ENCODE peak calls at places on chromosomes 5 and 9, in nine cellular contexts. P is T47D, N is tibial artery, V is spleen, M is M059J, J is breast epithelium, D is left lung, H is frontal cortex, G is cardiac muscle cell. S is an unnamed sample.

GRCh38 chr5:28165116-28165515 is 1126.7 kb upstream of the CDH9 start:
- DNase-seq in P (no peak), N (no peak), V (no peak), M (peak; percentile 57), J (no peak), D (no peak), H (no peak), G (peak; percentile 38), S (no peak)

GRCh38 chr5:389197-389821 is 53.7 kb upstream of the EXOC3 start:
- DNase-seq in P (no peak), N (no peak), V (peak; percentile 31), M (no peak), J (peak; percentile 2), D (peak; percentile 50), H (peak; percentile 6), G (no peak), S (no peak)

GRCh38 chr5:126066795-126067321 is 356.4 kb upstream of the GRAMD2B start:
- DNase-seq in P (no peak), N (no peak), V (no peak), M (no peak), J (no peak), D (no peak), H (no peak), G (peak; percentile 35), S (no peak)

GRCh38 chr9:110106698-110107097 is 101.3 kb downstream of the C9orf152 start:
- DNase-seq in P (no peak), N (no peak), V (no peak), M (no peak), J (no peak), D (no peak), H (no peak), G (no peak), S (peak; percentile 91)

GRCh38 chr9:123043081-123043939 is 9.8 kb downstream of the GPR21 start:
- DNase-seq in P (no peak), N (no peak), V (no peak), M (no peak), J (no peak), D (no peak), H (no peak), G (no peak), S (no peak)

GRCh38 chr5:135600141-135600570 is 21.4 kb upstream of the CXCL14 start:
- DNase-seq in P (no peak), N (no peak), V (no peak), M (no peak), J (peak; percentile 6), D (no peak), H (no peak), G (no peak), S (no peak)

GRCh38 chr9:78958887-78959286 is 612.9 kb upstream of the TLE4 start:
- DNase-seq in P (peak; percentile 1), N (no peak), V (no peak), M (peak; percentile 55), J (no peak), D (no peak), H (no peak), G (no peak), S (peak; percentile 65)

GRCh38 chr5:571791-572190 is 40.3 kb upstream of the CEP72 start:
- DNase-seq in P (no peak), N (no peak), V (no peak), M (no peak), J (no peak), D (no peak), H (no peak), G (no peak), S (no peak)

GRCh38 chr5:111859533-111860270 is 102.7 kb upstream of the NREP start:
- DNase-seq in P (peak; percentile 9), N (no peak), V (no peak), M (peak; percentile 74), J (no peak), D (no peak), H (no peak), G (peak; percentile 97), S (peak; percentile 6)

GRCh38 chr9:87656485-87656884 is 69.4 kb upstream of the CTSL start:
- DNase-seq in P (peak; percentile 14), N (no peak), V (no peak), M (peak; percentile 9), J (no peak), D (no peak), H (no peak), G (peak; percentile 70), S (no peak)